ENCODE peak calls at places on chromosomes 12 and 14, in eight cellular contexts. Q is fibroblast of lung; A is CD8-positive, alpha-beta T cell; E is transverse colon; L is CD4-positive, alpha-beta T cell; T is NT2/D1; Y is endothelial cell of umbilical vein; I is CD8-positive, alpha-beta memory T cell. N is an unnamed sample.

GRCh38 chr14:76112889-76113611 is 38.7 kb upstream of the GPATCH2L start:
- DNase-seq in E (no peak), L (no peak), T (no peak), Q (no peak), Y (no peak), I (no peak), A (no peak), N (no peak)

GRCh38 chr14:58730793-58731464 is 93.2 kb downstream of the DACT1 start:
- DNase-seq in A (no peak), T (no peak), Q (peak; percentile 64), Y (no peak), L (no peak), I (no peak), E (no peak), N (no peak)

GRCh38 chr12:50302686-50303085 is 19.4 kb upstream of the LIMA1 start:
- DNase-seq in A (no peak), I (no peak), Q (peak; percentile 70), Y (no peak), L (no peak), E (no peak), T (no peak), N (no peak)

GRCh38 chr14:103217538-103217937 is 94.3 kb downstream of the TNFAIP2 start:
- DNase-seq in Y (no peak), E (no peak), Q (no peak), L (no peak), T (no peak), I (no peak), A (no peak), N (no peak)

GRCh38 chr14:42013560-42013959 is 406.9 kb downstream of the LRFN5 start:
- DNase-seq in A (no peak), Y (no peak), Q (peak; percentile 17), I (no peak), L (no peak), T (no peak), E (no peak), N (no peak)

GRCh38 chr14:60585676-60586075 is 63.6 kb downstream of the SIX1 start:
- DNase-seq in Q (no peak), A (no peak), E (no peak), T (no peak), Y (no peak), I (no peak), L (no peak), N (no peak)

GRCh38 chr12:24777359-24777758 is 171.5 kb downstream of the BCAT1 start:
- DNase-seq in T (no peak), Q (no peak), L (no peak), E (no peak), Y (no peak), I (no peak), A (no peak), N (no peak)

GRCh38 chr14:99579077-99579836 is 24.8 kb downstream of the CCDC85C start:
- DNase-seq in Q (no peak), T (no peak), L (no peak), A (no peak), E (peak; percentile 86), Y (no peak), I (no peak), N (no peak)

GRCh38 chr12:119334459-119335170 is at the start of gene CCDC60:
- DNase-seq in I (no peak), Y (no peak), T (peak; percentile 69), A (no peak), Q (no peak), E (peak; percentile 52), L (no peak), N (no peak)

GRCh38 chr12:109347579-109347978 is at the start of gene MYO1H:
- DNase-seq in A (no peak), T (no peak), L (no peak), E (no peak), Y (no peak), Q (no peak), I (no peak), N (no peak)

GRCh38 chr12:82910246-82910893 is 223.7 kb downstream of the TMTC2 start:
- DNase-seq in Y (no peak), I (no peak), L (no peak), A (no peak), Q (no peak), T (no peak), E (no peak), N (no peak)

GRCh38 chr12:124921200-124922008 is 7.0 kb upstream of the UBC start:
- DNase-seq in E (peak; percentile 78), I (peak; percentile 64), A (no peak), Y (peak; percentile 72), L (peak; percentile 50), T (no peak), Q (peak; percentile 56), N (no peak)

GRCh38 chr12:62967701-62968100 is 32.8 kb upstream of the PPM1H start:
- DNase-seq in Y (no peak), A (no peak), I (no peak), E (no peak), L (no peak), Q (no peak), T (no peak), N (no peak)

GRCh38 chr14:63563370-63564026 is 20.3 kb upstream of the PPP2R5E start:
- DNase-seq in I (no peak), L (no peak), Y (peak; percentile 44), T (no peak), E (no peak), Q (peak; percentile 55), A (no peak), N (no peak)

GRCh38 chr12:109192358-109192757 is 76.0 kb downstream of the ACACB start:
- DNase-seq in Y (no peak), L (no peak), E (no peak), A (no peak), T (no peak), I (no peak), Q (peak; percentile 57), N (peak; percentile 15)

GRCh38 chr12:57585156-57585555 is 5.8 kb upstream of the PIP4K2C start:
- DNase-seq in A (no peak), Q (no peak), L (no peak), I (no peak), Y (no peak), T (no peak), E (no peak), N (no peak)

GRCh38 chr12:57584050-57584449 is 6.9 kb upstream of the PIP4K2C start:
- DNase-seq in I (no peak), Q (no peak), A (no peak), Y (no peak), T (no peak), E (no peak), L (no peak), N (no peak)

GRCh38 chr12:57586128-57586527 is 4.9 kb upstream of the PIP4K2C start:
- DNase-seq in A (no peak), L (no peak), Y (no peak), Q (no peak), T (no peak), I (no peak), E (no peak), N (no peak)

GRCh38 chr12:57583008-57583831 is 7.8 kb upstream of the PIP4K2C start:
- DNase-seq in E (peak; percentile 63), Y (peak; percentile 71), L (peak; percentile 63), A (peak; percentile 30), I (peak; percentile 75), T (peak; percentile 82), Q (peak; percentile 68), N (peak; percentile 67)

DNA sequence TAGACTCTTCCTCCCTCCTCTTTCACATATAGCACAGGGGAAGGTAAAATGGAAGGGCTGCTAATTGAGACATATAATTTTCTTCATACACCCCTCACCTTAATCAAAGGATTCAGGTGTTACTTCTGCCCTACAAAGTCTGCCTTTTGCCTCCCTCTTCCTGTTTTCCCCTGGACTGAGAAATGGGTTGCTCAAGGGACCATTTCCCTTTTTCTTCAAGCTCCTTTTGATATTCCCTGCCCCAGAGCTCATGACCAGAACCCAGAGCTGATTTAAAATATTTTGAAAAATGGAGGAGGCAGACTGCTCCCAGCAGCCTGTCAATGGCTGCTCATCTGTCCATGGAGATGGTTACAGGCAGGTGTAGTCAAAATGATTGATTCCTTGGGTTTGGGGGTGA is 6.3 kb upstream of the PIP4K2C start:
- DNase-seq in I (no peak), E (no peak), T (no peak), A (no peak), Y (no peak), Q (no peak), L (no peak), N (no peak)
- H3K27me3 ChIP-seq in I (no peaks in the 10 kb centered on the region), E (peaks cover 29% of the 10 kb centered on the region), T (no peaks in the 10 kb centered on the region), A (no peaks in the 10 kb centered on the region), Y (peaks cover 18% of the 10 kb centered on the region), Q (peaks cover 6% of the 10 kb centered on the region), L (peaks cover 10% of the 10 kb centered on the region), N (peaks cover 25% of the 10 kb centered on the region)

GRCh38 chr14:73763396-73763795 is 49.2 kb upstream of the PNMA1 start:
- DNase-seq in T (no peak), A (no peak), I (no peak), Q (no peak), Y (no peak), L (no peak), E (peak; percentile 26), N (no peak)
- H3K27me3 ChIP-seq in T (peaks cover 25% of the 10 kb centered on the region), A (no peaks in the 10 kb centered on the region), I (no peaks in the 10 kb centered on the region), Q (no peaks in the 10 kb centered on the region), Y (no peaks in the 10 kb centered on the region), L (no peaks in the 10 kb centered on the region), E (no peaks in the 10 kb centered on the region), N (no peaks in the 10 kb centered on the region)

GRCh38 chr12:113667095-113667494 is 195.4 kb upstream of the LHX5 start:
- DNase-seq in A (no peak), Y (no peak), T (no peak), E (no peak), L (no peak), Q (no peak), I (no peak), N (no peak)
- H3K27me3 ChIP-seq in A (no peaks in the 10 kb centered on the region), Y (no peaks in the 10 kb centered on the region), T (no peaks in the 10 kb centered on the region), E (peaks cover 37% of the 10 kb centered on the region), L (peaks cover 36% of the 10 kb centered on the region), Q (peaks cover 5% of the 10 kb centered on the region), I (no peaks in the 10 kb centered on the region), N (peaks cover 11% of the 10 kb centered on the region)

DNA sequence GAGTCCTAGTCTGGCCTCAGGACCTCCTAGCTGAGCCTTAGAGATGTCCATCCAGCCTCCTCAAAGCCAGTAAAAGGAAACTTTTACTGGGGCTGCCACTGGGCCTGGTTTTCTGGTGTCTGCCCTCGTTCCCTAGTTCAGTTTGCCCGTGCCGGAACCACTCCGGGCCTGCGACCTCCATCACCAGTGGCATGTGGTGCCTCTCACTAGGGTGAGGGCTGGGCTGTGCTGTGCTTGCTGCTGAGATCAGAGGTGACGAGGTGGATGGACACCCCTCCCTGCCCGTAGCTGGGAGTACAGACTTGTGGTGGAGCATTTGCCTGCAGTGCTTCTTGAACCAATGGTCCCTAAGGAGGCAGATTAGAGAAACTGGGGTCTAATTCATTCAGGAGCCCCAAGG is 75.7 kb downstream of the B4GALNT3 start:
- DNase-seq in Q (no peak), I (no peak), E (no peak), L (no peak), A (no peak), Y (no peak), T (no peak), N (no peak)
- H3K27me3 ChIP-seq in Q (peaks cover 2% of the 10 kb centered on the region), I (no peaks in the 10 kb centered on the region), E (no peaks in the 10 kb centered on the region), L (no peaks in the 10 kb centered on the region), A (no peaks in the 10 kb centered on the region), Y (peaks cover 14% of the 10 kb centered on the region), T (no peaks in the 10 kb centered on the region), N (peaks cover 24% of the 10 kb centered on the region)